ENCODE peak calls at places on chromosomes 2 and 18, in six cellular contexts. D is ovary, T is Panc1, X is IMR-90, Z is esophagus squamous epithelium, J is body of pancreas. U is an unnamed sample. For H3K4me1 and H3K27me3, the result is how much of the 10 kb centered on the place peaks cover.

GRCh38 chr2:221312634-221313033 is 259.5 kb downstream of the EPHA4 start:
- DNase-seq in X (no peak), T (no peak), J (no peak), Z (no peak), D (no peak), U (no peak)

GRCh38 chr18:28963481-28963880 is 786.6 kb upstream of the CDH2 start:
- DNase-seq in Z (no peak), J (no peak), X (peak), D (no peak), T (no peak), U (no peak)

GRCh38 chr2:12809526-12809925 is 92.8 kb downstream of the TRIB2 start:
- DNase-seq in D (no peak), X (no peak), Z (no peak), J (no peak), T (no peak), U (no peak)

GRCh38 chr2:227406177-227407031 is 18.7 kb upstream of the SCYGR1 start:
- DNase-seq in J (peak), Z (no peak), T (peak), D (peak), X (peak), U (peak)

GRCh38 chr2:2704380-2705093 is 373.5 kb upstream of the MYT1L start:
- DNase-seq in X (no peak), J (no peak), Z (no peak), T (no peak), D (no peak), U (no peak)

GRCh38 chr2:19944205-19944845 is 42.5 kb upstream of the TTC32 start:
- DNase-seq in D (no peak), Z (no peak), J (no peak), X (no peak), T (no peak), U (no peak)

GRCh38 chr2:44186800-44187199 is 18.1 kb downstream of the PPM1B start:
- DNase-seq in X (no peak), D (no peak), J (no peak), Z (no peak), T (no peak), U (no peak)

GRCh38 chr2:172101707-172102158 is 967 bp downstream of the DLX2 start:
- DNase-seq in Z (no peak), T (no peak), J (no peak), D (no peak), X (no peak), U (no peak)

GRCh38 chr18:43627833-43628370 is 350.6 kb upstream of the SYT4 start:
- DNase-seq in T (no peak), X (no peak), D (no peak), J (no peak), Z (no peak), U (no peak)

GRCh38 chr2:75560768-75561565 is at the start of gene EVA1A:
- DNase-seq in X (peak), Z (no peak), D (peak), J (peak), T (no peak), U (peak)

GRCh38 chr2:197538412-197538811 is 22.5 kb downstream of the MOB4 start:
- DNase-seq in X (peak), J (no peak), D (no peak), T (no peak), Z (no peak), U (no peak)

GRCh38 chr2:164920430-164920829 is 34.9 kb downstream of the SLC38A11 start:
- DNase-seq in Z (no peak), J (no peak), D (no peak), T (no peak), X (peak), U (peak)

GRCh38 chr2:230900336-230900995 is 24.6 kb downstream of the GPR55 start:
- DNase-seq in T (no peak), D (no peak), J (no peak), X (no peak), Z (no peak), U (no peak)

GRCh38 chr2:143284087-143284675 is 155.0 kb downstream of the ARHGAP15 start:
- DNase-seq in T (no peak), Z (no peak), J (no peak), D (no peak), X (peak), U (no peak)

GRCh38 chr18:61939032-61939674 is 46.3 kb upstream of the RNF152 start:
- DNase-seq in T (no peak), D (no peak), J (no peak), Z (no peak), X (no peak), U (no peak)

GRCh38 chr2:231708773-231709635 is 679 bp downstream of the PTMA start:
- DNase-seq in Z (no peak), T (no peak), D (peak), X (peak), J (peak), U (peak)

GRCh38 chr2:55311444-55311870 is 42.4 kb upstream of the MTIF2 start:
- DNase-seq in D (no peak), Z (no peak), J (no peak), T (no peak), X (peak), U (no peak)

GRCh38 chr2:162071016-162071415 is 3.0 kb downstream of the DPP4 start:
- DNase-seq in D (no peak), Z (no peak), X (peak), T (no peak), J (no peak), U (no peak)

GRCh38 chr2:45330617-45331016 is 280.4 kb downstream of the SRBD1 start:
- DNase-seq in J (peak), Z (no peak), T (no peak), D (no peak), X (peak), U (no peak)

GRCh38 chr18:56314396-56314795 is 324.0 kb downstream of the TXNL1 start:
- DNase-seq in T (no peak), J (peak), Z (no peak), D (no peak), X (peak), U (no peak)

GRCh38 chr2:24886640-24887324 is 33.3 kb downstream of the ADCY3 start:
- DNase-seq in T (no peak), J (no peak), D (no peak), X (peak), Z (no peak), U (no peak)

GRCh38 chr2:84906108-84906899 is 848 bp downstream of the TMSB10 start:
- DNase-seq in D (peak), Z (no peak), J (no peak), T (no peak), X (no peak), U (peak)

GRCh38 chr2:210392469-210392881 is 77.5 kb upstream of the MYL1 start:
- DNase-seq in J (no peak), T (no peak), X (no peak), Z (no peak), D (no peak), U (no peak)

GRCh38 chr18:44568986-44569385 is 111.7 kb upstream of the SETBP1 start:
- DNase-seq in Z (no peak), D (no peak), X (no peak), J (no peak), T (no peak), U (no peak)

GRCh38 chr2:163617517-163617916 is 118.3 kb downstream of the FIGN start:
- DNase-seq in X (no peak), T (no peak), J (no peak), Z (no peak), D (no peak), U (no peak)

GRCh38 chr2:9240745-9241144 is 34.1 kb downstream of the ASAP2 start:
- DNase-seq in D (no peak), X (no peak), J (no peak), Z (no peak), T (no peak), U (no peak)
- H3K4me1 ChIP-seq in D (under half), X (under half), J (under half), Z (under half), T (half or more), U (half or more)

DNA sequence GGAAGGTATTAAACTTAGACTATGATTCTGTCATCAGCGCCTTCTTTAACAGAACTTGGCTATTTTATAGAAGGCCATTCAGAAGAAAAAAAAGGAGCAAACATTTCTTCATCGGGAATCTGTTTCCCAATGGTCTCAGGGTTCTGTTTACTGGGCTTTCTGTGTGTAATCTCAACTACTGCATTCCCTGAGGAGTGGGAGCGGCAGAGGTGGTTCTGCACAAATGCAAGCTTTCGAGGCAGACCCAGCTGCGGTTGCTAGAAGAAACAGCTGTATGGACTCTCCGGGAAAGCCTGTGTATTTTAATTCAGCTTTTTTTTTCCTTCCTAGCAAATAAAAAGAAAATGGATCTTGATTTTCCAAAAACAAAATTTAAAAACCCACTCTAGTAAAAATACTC is 250.7 kb downstream of the NAPG start:
- DNase-seq in J (no peak), Z (no peak), X (no peak), D (no peak), T (no peak), U (no peak)
- H3K27me3 ChIP-seq in J (under half), Z (under half), X (under half), D (under half), T (under half), U (under half)

GRCh38 chr2:112622528-112622849 is 23.2 kb upstream of the SLC20A1 start:
- DNase-seq in J (no peak), X (peak), D (no peak), T (no peak), Z (no peak), U (no peak)

GRCh38 chr2:112623913-112624777 is 21.6 kb upstream of the SLC20A1 start:
- DNase-seq in D (no peak), X (peak), T (no peak), J (no peak), Z (no peak), U (peak)

GRCh38 chr2:112625474-112626114 is 20.1 kb upstream of the SLC20A1 start:
- DNase-seq in X (no peak), T (no peak), J (no peak), D (no peak), Z (no peak), U (no peak)

GRCh38 chr2:112626604-112627059 is 19.1 kb upstream of the SLC20A1 start:
- DNase-seq in T (peak), Z (no peak), X (peak), J (peak), D (no peak), U (peak)

DNA sequence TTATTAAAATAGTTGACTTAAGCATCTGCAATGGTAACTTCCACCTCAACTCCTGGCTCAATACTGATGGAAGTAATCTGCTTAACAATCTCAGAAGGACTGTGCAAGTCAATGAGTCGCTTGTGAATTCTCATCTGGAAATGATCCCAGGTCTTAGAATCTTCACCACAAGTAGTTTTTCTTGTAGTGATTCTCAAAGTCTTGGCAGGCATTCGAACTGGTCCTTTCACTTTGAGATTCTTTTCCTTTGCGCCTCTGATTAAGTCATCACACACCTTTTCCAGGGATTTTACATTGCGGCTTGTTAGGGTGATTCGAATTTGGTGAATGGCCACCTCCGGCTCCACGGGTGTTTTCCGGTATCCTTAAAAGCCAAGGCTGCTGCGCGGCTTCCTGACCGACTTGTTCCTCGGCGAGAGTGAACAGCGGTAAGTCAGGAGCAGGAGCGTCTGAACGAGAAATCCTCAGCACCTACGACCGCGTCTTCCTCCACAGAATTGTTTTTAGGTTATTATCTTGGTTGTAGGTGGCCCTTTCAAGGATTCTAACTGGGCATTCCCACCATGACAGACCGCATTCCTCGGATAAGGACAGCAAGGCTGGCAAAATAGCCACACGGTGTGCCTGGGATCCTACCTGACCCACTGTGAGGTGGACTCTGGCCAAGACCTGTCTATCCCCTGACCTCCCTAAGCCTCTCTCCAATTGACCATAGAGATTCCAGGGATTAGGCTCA is 23.8 kb upstream of the SLC20A1 start:
- DNase-seq in X (peak), Z (no peak), T (no peak), J (no peak), D (no peak), U (no peak)
- H3K4me1 ChIP-seq in X (under half), Z (under half), T (under half), J (under half), D (under half), U (under half)

GRCh38 chr18:59690216-59691045 is 6.8 kb downstream of the CCBE1 start:
- DNase-seq in T (no peak), X (no peak), Z (no peak), D (no peak), J (no peak), U (no peak)
- H3K27me3 ChIP-seq in T (under half), X (under half), Z (under half), D (under half), J (under half), U (under half)

GRCh38 chr2:65022189-65022588 is 33.0 kb downstream of the SLC1A4 start:
- DNase-seq in T (no peak), D (no peak), J (no peak), X (no peak), Z (no peak), U (no peak)
- H3K4me1 ChIP-seq in T (under half), D (under half), J (under half), X (under half), Z (under half), U (under half)

GRCh38 chr2:156326488-156326887 is 6.0 kb downstream of the NR4A2 start:
- DNase-seq in T (no peak), X (no peak), J (no peak), Z (no peak), D (no peak), U (no peak)
- H3K27me3 ChIP-seq in T (under half), X (under half), J (under half), Z (under half), D (under half), U (under half)

DNA sequence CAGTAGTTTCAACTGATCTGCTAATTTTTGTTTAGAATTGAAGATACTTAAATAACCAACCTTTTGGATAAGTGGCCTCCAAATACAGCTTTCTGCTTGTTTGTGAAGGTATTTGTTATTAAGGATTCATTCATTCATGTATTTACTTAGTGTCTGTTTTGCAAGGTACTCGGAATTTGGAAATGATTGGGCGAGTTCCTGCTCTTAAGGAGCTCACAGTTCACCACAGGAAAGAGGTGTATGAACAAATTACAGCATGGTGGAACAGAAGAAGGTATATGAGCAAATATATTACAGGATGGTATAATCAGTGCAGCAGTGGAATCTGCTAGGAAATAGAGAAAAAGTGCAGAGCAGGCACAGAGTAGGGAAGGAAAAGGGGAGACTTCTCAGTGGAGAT is 4.5 kb downstream of the ACSL3 start:
- DNase-seq in T (no peak), X (no peak), J (no peak), D (no peak), Z (no peak), U (no peak)
- H3K4me1 ChIP-seq in T (half or more), X (under half), J (under half), D (under half), Z (under half), U (under half)

DNA sequence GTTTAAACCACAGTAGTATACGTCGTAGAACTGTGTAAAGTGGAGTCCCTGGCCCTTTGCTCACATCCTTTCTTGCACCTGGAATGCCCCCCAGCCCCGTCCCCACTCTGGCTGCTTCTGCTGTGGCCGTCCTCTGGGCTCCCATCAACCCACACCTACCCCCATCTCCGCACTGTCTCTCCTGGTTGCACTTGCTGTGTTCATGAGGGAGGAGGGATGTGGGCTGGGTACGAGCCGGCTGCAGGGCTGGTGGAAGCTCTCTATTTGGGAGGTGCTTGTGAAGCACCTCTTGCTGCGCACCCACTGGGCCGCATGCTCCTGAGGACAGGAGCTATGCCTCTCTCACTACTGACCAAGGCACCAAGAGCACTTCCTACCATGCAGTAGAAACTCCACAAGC is 5.1 kb downstream of the OR6B3 start:
- DNase-seq in X (no peak), J (no peak), Z (no peak), T (no peak), D (no peak), U (no peak)
- H3K27me3 ChIP-seq in X (under half), J (under half), Z (under half), T (under half), D (under half), U (half or more)

U was measured in SJSA1.